ENCODE peak calls at places on chromosomes 3 and 15, in four cellular contexts. Z is adrenal gland; Y is DND-41; H is effector memory CD4-positive, alpha-beta T cell. X is an unnamed sample.

GRCh38 chr15:33670567-33670966 is 297.7 kb upstream of the CHRM5 start:
- DNase-seq in H (no peak), Z (no peak), Y (no peak), X (no peak)

GRCh38 chr3:135229018-135229495 is 434.0 kb downstream of the EPHB1 start:
- DNase-seq in H (no peak), Y (peak; percentile 12), Z (peak; percentile 19), X (no peak)

GRCh38 chr3:115401891-115402501 is 221.3 kb upstream of the GAP43 start:
- DNase-seq in H (no peak), Y (no peak), Z (no peak), X (no peak)

GRCh38 chr15:101138913-101139880 is 112.7 kb downstream of the CHSY1 start:
- DNase-seq in H (no peak), Z (no peak), Y (no peak), X (no peak)

GRCh38 chr3:133282239-133282638 is 117.6 kb upstream of the BFSP2 start:
- DNase-seq in Y (no peak), Z (no peak), H (no peak), X (no peak)

GRCh38 chr15:84759018-84759417 is 10.6 kb downstream of the ZNF592 start:
- DNase-seq in Z (no peak), H (no peak), Y (no peak), X (no peak)

GRCh38 chr3:122977645-122978466 is 49.7 kb downstream of the SEMA5B start:
- DNase-seq in Z (no peak), H (no peak), Y (no peak), X (no peak)

GRCh38 chr3:107938128-107938527 is 152.7 kb downstream of the CD47 start:
- DNase-seq in Z (peak; percentile 46), H (no peak), Y (peak; percentile 19), X (peak; percentile 70)

GRCh38 chr3:64686446-64686908 is 1.3 kb downstream of the ADAMTS9 start:
- DNase-seq in H (no peak), Y (no peak), Z (peak; percentile 59), X (no peak)

GRCh38 chr3:144032531-144033234 is 61.1 kb downstream of the DIPK2A start:
- DNase-seq in Y (no peak), Z (no peak), H (no peak), X (no peak)

GRCh38 chr3:31882895-31883294 is 98.2 kb downstream of the OSBPL10 start:
- DNase-seq in H (no peak), Z (no peak), Y (no peak), X (no peak)

GRCh38 chr3:21954709-21955108 is 203.7 kb upstream of the ZNF385D start:
- DNase-seq in Z (no peak), H (no peak), Y (no peak), X (no peak)

GRCh38 chr3:124780356-124780755 is 50.1 kb downstream of the UMPS start:
- DNase-seq in H (no peak), Y (no peak), Z (no peak), X (no peak)

GRCh38 chr3:69200384-69201068 is 78.1 kb upstream of the LMOD3 start:
- DNase-seq in Z (peak; percentile 40), Y (no peak), H (no peak), X (no peak)

GRCh38 chr3:54835701-54836100 is 92.2 kb downstream of the LRTM1 start:
- DNase-seq in H (no peak), Y (no peak), Z (no peak), X (no peak)

GRCh38 chr3:40753956-40754355 is 229.2 kb downstream of the ZNF621 start:
- DNase-seq in Z (no peak), H (no peak), Y (no peak), X (no peak)

GRCh38 chr3:152375546-152375945 is 106.8 kb downstream of the MBNL1 start:
- DNase-seq in H (no peak), Z (no peak), Y (no peak), X (no peak)

GRCh38 chr3:113557374-113557773 is 25.0 kb downstream of the SIDT1 start:
- DNase-seq in Y (no peak), Z (no peak), H (no peak), X (no peak)

GRCh38 chr3:160641675-160642330 is 35.2 kb upstream of the ARL14 start:
- DNase-seq in Y (no peak), Z (no peak), H (no peak), X (no peak)

GRCh38 chr3:105813710-105814109 is 55.1 kb downstream of the CBLB start:
- DNase-seq in Y (no peak), Z (no peak), H (no peak), X (no peak)

GRCh38 chr15:23642413-23643044 is 5.1 kb downstream of the MAGEL2 start:
- DNase-seq in Y (peak; percentile 56), Z (peak; percentile 69), H (no peak), X (peak; percentile 84)

GRCh38 chr3:146772211-146772743 is 167.1 kb upstream of the PLSCR5 start:
- DNase-seq in Z (no peak), Y (no peak), H (no peak), X (no peak)

GRCh38 chr15:48720646-48721045 is 75.1 kb upstream of the FBN1 start:
- DNase-seq in Z (no peak), Y (no peak), H (no peak), X (no peak)

GRCh38 chr3:191848818-191849217 is 387.9 kb downstream of the PYDC2 start:
- DNase-seq in Z (no peak), H (no peak), Y (no peak), X (no peak)

GRCh38 chr3:43286886-43287301 is 554 bp downstream of the SNRK start:
- DNase-seq in Z (peak; percentile 32), Y (peak; percentile 20), H (no peak), X (peak; percentile 56)

GRCh38 chr3:121855555-121855954 is 20.5 kb downstream of the EAF2 start:
- DNase-seq in Y (no peak), Z (no peak), H (no peak), X (peak; percentile 78)

GRCh38 chr3:115512565-115513410 is 110.5 kb upstream of the GAP43 start:
- DNase-seq in H (no peak), Y (no peak), Z (peak; percentile 12), X (no peak)

GRCh38 chr15:90890839-90891238 is 6.5 kb downstream of the FES start:
- DNase-seq in Y (no peak), Z (no peak), H (no peak), X (no peak)

GRCh38 chr15:70602834-70603560 is 160.4 kb downstream of the UACA start:
- DNase-seq in Z (no peak), Y (no peak), H (no peak), X (no peak)

GRCh38 chr15:36903922-36904479 is 196.3 kb downstream of the MEIS2 start:
- DNase-seq in H (no peak), Y (no peak), Z (no peak), X (no peak)

GRCh38 chr3:42518800-42519567 is 16.5 kb downstream of the VIPR1 start:
- DNase-seq in Y (peak; percentile 26), Z (peak; percentile 21), H (peak; percentile 30), X (peak; percentile 70)

GRCh38 chr15:99702895-99703602 is 30.2 kb downstream of the LYSMD4 start:
- DNase-seq in Y (no peak), Z (no peak), H (no peak), X (no peak)

GRCh38 chr3:107954845-107955244 is 136.0 kb downstream of the CD47 start:
- DNase-seq in Y (peak; percentile 38), H (no peak), Z (no peak), X (no peak)

GRCh38 chr15:83284563-83285283 is at the start of gene BNC1:
- DNase-seq in Z (no peak), Y (no peak), H (no peak), X (no peak)

GRCh38 chr3:177777699-177778098 is 580.4 kb upstream of the TBL1XR1 start:
- DNase-seq in Z (peak; percentile 66), Y (peak; percentile 61), H (no peak), X (peak; percentile 77)

GRCh38 chr3:151864423-151865101 is 8.9 kb upstream of the SUCNR1 start:
- DNase-seq in Y (no peak), H (no peak), Z (no peak), X (no peak)

GRCh38 chr3:177733233-177733632 is 536.0 kb upstream of the TBL1XR1 start:
- DNase-seq in H (no peak), Y (no peak), Z (no peak), X (no peak)

GRCh38 chr3:41129731-41130130 is 69.6 kb upstream of the CTNNB1 start:
- DNase-seq in Z (no peak), H (no peak), Y (no peak), X (no peak)

DNA sequence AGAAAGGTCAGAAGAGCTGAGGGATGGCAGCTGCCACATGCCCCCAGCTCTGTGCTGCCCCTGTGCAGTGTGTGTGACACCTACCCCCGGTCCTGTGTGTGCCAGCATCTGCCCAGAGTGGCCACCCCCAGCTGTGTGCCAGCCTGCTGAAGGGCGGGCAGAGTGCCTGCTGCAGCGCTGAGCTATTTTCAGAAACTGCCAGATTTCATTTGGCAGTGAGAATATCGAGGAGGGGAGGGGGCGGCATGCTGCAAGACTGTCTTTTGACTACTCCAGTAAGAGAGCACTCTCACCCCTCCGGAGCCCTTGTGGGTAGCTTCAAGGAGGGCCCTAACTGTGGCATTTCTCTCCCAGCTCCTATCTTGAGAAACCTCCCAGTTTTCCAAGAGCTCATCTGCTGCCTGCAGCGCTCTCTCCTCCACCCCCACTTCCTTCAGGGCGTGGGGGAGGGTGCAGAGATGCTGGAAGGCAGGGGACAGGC is 25.2 kb upstream of the DOCK3 start:
- DNase-seq in H (no peak), Z (peak; percentile 36), Y (no peak), X (no peak)
- H3K27ac ChIP-seq in H (no peak overlapping the region), Z (no peak overlapping the region), Y (no peak overlapping the region), X (no peak overlapping the region)

GRCh38 chr3:173399001-173399400 is 1.5 kb downstream of the NLGN1 start:
- DNase-seq in Y (no peak), Z (no peak), H (no peak), X (no peak)

GRCh38 chr3:173404156-173404555 is 6.6 kb downstream of the NLGN1 start:
- DNase-seq in H (no peak), Z (no peak), Y (no peak), X (no peak)

GRCh38 chr3:173402656-173403055 is 5.1 kb downstream of the NLGN1 start:
- DNase-seq in Z (no peak), H (no peak), Y (no peak), X (no peak)

GRCh38 chr3:173403376-173403775 is 5.8 kb downstream of the NLGN1 start:
- DNase-seq in H (no peak), Z (no peak), Y (no peak), X (no peak)

GRCh38 chr3:173401369-173401768 is 3.8 kb downstream of the NLGN1 start:
- DNase-seq in Z (no peak), H (no peak), Y (no peak), X (no peak)
- H3K27ac ChIP-seq in Z (no peak overlapping the region), H (no peak overlapping the region), Y (no peak overlapping the region), X (no peak overlapping the region)

GRCh38 chr3:155983834-155984474 is 113.5 kb downstream of the GMPS start:
- DNase-seq in H (no peak), Y (no peak), Z (no peak), X (no peak)

GRCh38 chr3:155978324-155978723 is 107.9 kb downstream of the GMPS start:
- DNase-seq in H (no peak), Z (no peak), Y (no peak), X (no peak)

GRCh38 chr3:155984791-155985417 is 114.5 kb downstream of the GMPS start:
- DNase-seq in H (no peak), Z (no peak), Y (no peak), X (no peak)

GRCh38 chr3:155979746-155980145 is 109.3 kb downstream of the GMPS start:
- DNase-seq in H (no peak), Y (no peak), Z (no peak), X (no peak)

GRCh38 chr3:155981669-155982068 is 111.2 kb downstream of the GMPS start:
- DNase-seq in Y (no peak), Z (no peak), H (no peak), X (no peak)
- H3K27ac ChIP-seq in Y (no peak overlapping the region), Z (no peak overlapping the region), H (no peak overlapping the region), X (no peak overlapping the region)

GRCh38 chr3:127013758-127014535 is 31.0 kb downstream of the PLXNA1 start:
- DNase-seq in H (no peak), Z (no peak), Y (no peak), X (no peak)
- H3K27ac ChIP-seq in H (no peak overlapping the region), Z (no peak overlapping the region), Y (no peak overlapping the region), X (no peak overlapping the region)